ENCODE peak calls at places on chromosomes 7 and 10, in eight cellular contexts. J is AG04450, H is osteocyte, L is left lung, X is fibroblast of the aortic adventitia, I is K562, R is fibroblast of mammary gland, U is mammary epithelial cell. C is an unnamed sample.
A peak's percentile ranks its signal among the peaks of the same experiment; 100 is the strongest.

GRCh38 chr10:33263453-33263852 is 71.0 kb downstream of the NRP1 start:
- DNase-seq in L (no peak), U (peak; percentile 59), I (no peak), J (no peak), H (no peak), R (peak; percentile 77), X (peak; percentile 68), C (no peak)

GRCh38 chr10:70890917-70891431 is 2.6 kb upstream of the PCBD1 start:
- DNase-seq in R (peak; percentile 38), J (no peak), I (peak; percentile 64), L (peak; percentile 53), H (no peak), X (peak; percentile 68), U (no peak), C (no peak)

GRCh38 chr7:50690541-50691011 is 92.1 kb downstream of the GRB10 start:
- DNase-seq in L (no peak), I (no peak), U (no peak), J (no peak), R (peak; percentile 36), X (no peak), H (no peak), C (no peak)

GRCh38 chr10:71999360-72000072 is 35.3 kb downstream of the CHST3 start:
- DNase-seq in U (no peak), L (no peak), R (peak; percentile 61), I (peak; percentile 41), J (no peak), X (peak; percentile 83), H (peak; percentile 92), C (no peak)

GRCh38 chr10:10794056-10794455 is 223.6 kb upstream of the CELF2 start:
- DNase-seq in U (peak; percentile 86), I (no peak), H (no peak), R (no peak), L (no peak), J (no peak), X (no peak), C (no peak)

GRCh38 chr10:96446966-96447596 is 66.6 kb downstream of the TLL2 start:
- DNase-seq in H (peak; percentile 51), R (no peak), I (no peak), U (no peak), L (no peak), X (no peak), J (no peak), C (no peak)

GRCh38 chr7:30285067-30285530 is 702 bp downstream of the ZNRF2 start:
- DNase-seq in L (peak; percentile 89), R (peak; percentile 23), I (no peak), H (no peak), J (no peak), X (no peak), U (no peak), C (no peak)

GRCh38 chr7:116528008-116528789 is 3.4 kb downstream of the CAV1 start:
- DNase-seq in I (no peak), U (peak; percentile 79), R (peak; percentile 99), X (peak; percentile 97), J (peak; percentile 84), L (no peak), H (peak; percentile 86), C (no peak)

GRCh38 chr10:17386616-17387075 is 67.7 kb downstream of the ST8SIA6 start:
- DNase-seq in J (no peak), H (no peak), L (no peak), R (peak; percentile 3), X (peak; percentile 89), I (peak; percentile 91), U (no peak), C (no peak)

GRCh38 chr10:99779335-99779734 is 3.1 kb upstream of the ABCC2 start:
- DNase-seq in J (no peak), X (peak; percentile 87), U (peak; percentile 51), R (peak; percentile 80), H (no peak), I (no peak), L (no peak), C (no peak)

GRCh38 chr10:3397231-3397630 is 224.6 kb upstream of the PITRM1 start:
- DNase-seq in L (no peak), H (no peak), I (no peak), R (peak; percentile 20), X (no peak), J (no peak), U (no peak), C (no peak)

GRCh38 chr7:26198781-26199169 is 1.8 kb downstream of the HNRNPA2B1 start:
- DNase-seq in R (no peak), H (no peak), X (no peak), J (no peak), I (no peak), L (no peak), U (no peak), C (no peak)

GRCh38 chr7:26199301-26200112 is 1.0 kb downstream of the HNRNPA2B1 start:
- DNase-seq in X (peak; percentile 50), H (no peak), J (no peak), I (peak; percentile 83), R (peak; percentile 35), U (no peak), L (peak; percentile 87), C (peak; percentile 60)

GRCh38 chr7:26197153-26198115 is 3.1 kb downstream of the HNRNPA2B1 start:
- DNase-seq in R (no peak), J (no peak), L (no peak), U (no peak), I (peak; percentile 21), H (no peak), X (no peak), C (no peak)

GRCh38 chr7:26200113-26200443 is 468 bp downstream of the HNRNPA2B1 start:
- DNase-seq in R (peak; percentile 36), L (peak; percentile 89), H (peak; percentile 89), J (no peak), X (no peak), U (peak; percentile 46), I (peak; percentile 77), C (peak; percentile 59)

DNA sequence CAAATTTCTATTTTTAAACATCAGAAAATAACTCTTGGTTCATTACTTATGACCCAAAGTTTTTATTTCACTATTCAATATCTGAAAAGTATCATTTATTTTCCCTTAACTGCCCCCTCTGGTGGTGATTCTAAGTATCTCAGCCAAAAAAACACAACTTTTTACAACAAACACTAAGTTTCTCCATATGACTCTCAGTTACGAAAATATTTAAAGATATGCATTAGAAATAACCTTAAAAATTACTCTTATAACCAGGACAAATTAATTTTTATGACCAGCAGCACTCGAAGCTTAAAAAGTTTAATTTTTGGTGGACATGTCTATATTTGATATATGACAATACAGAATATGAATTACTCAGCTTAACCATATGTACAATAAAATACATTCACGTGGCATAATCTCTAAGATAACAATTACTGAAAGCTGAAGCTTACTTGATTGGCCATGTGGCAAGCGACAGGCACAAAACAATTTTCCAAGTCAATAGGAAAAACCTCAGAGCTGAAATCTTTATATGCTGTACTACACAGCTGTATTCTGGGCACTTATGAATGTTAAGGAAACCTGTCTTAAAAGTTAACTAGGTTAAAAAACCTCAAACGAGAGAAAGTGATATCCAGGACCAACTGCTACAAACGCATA is 2.3 kb downstream of the HNRNPA2B1 start:
- DNase-seq in U (no peak), J (no peak), L (no peak), H (no peak), X (peak; percentile 63), I (peak; percentile 47), R (peak; percentile 43), C (no peak)
- TF ChIP-seq CTCF in U (peak; percentile 65), J (peak; percentile 61), L (peak; percentile 67), H (peak; percentile 74), X (peak; percentile 65), I (peak; percentile 61), R (peak; percentile 64), C (peak; percentile 99)

GRCh38 chr10:130611239-130611638 is 475.0 kb downstream of the GLRX3 start:
- DNase-seq in U (no peak), I (no peak), J (no peak), L (no peak), R (no peak), H (no peak), X (no peak), C (no peak)

GRCh38 chr10:130618636-130619035 is 482.4 kb downstream of the GLRX3 start:
- DNase-seq in H (no peak), I (no peak), J (no peak), X (no peak), U (no peak), R (no peak), L (no peak), C (no peak)

GRCh38 chr10:130621231-130621775 is 485.1 kb downstream of the GLRX3 start:
- DNase-seq in U (no peak), R (no peak), I (no peak), H (no peak), X (no peak), L (no peak), J (no peak), C (no peak)

GRCh38 chr10:130615463-130615862 is 479.3 kb downstream of the GLRX3 start:
- DNase-seq in L (no peak), H (no peak), R (no peak), U (no peak), I (no peak), X (no peak), J (no peak), C (no peak)
- TF ChIP-seq CTCF in L (no peak), H (no peak), R (no peak), U (peak; percentile 7), I (no peak), X (no peak), J (no peak), C (no peak)

GRCh38 chr7:129635300-129636029 is 23.9 kb downstream of the NRF1 start:
- DNase-seq in R (peak; percentile 79), X (peak; percentile 83), J (peak; percentile 54), H (no peak), U (peak; percentile 62), L (no peak), I (peak; percentile 83), C (peak; percentile 61)
- TF ChIP-seq CTCF in R (peak; percentile 97), X (peak; percentile 95), J (peak; percentile 97), H (peak; percentile 86), U (peak; percentile 93), L (peak; percentile 65), I (peak; percentile 99), C (peak; percentile 83)

GRCh38 chr10:1138529-1138928 is 82.3 kb downstream of the WDR37 start:
- DNase-seq in R (no peak), J (no peak), I (no peak), U (no peak), X (no peak), L (no peak), H (no peak), C (no peak)

GRCh38 chr10:1141701-1142100 is 85.5 kb downstream of the WDR37 start:
- DNase-seq in U (no peak), H (peak; percentile 64), L (no peak), X (no peak), J (no peak), I (no peak), R (no peak), C (no peak)

GRCh38 chr10:1141261-1141660 is 85.1 kb downstream of the WDR37 start:
- DNase-seq in U (no peak), L (no peak), H (peak; percentile 56), X (no peak), J (no peak), R (no peak), I (no peak), C (no peak)

GRCh38 chr10:1137499-1138163 is 81.4 kb downstream of the WDR37 start:
- DNase-seq in X (no peak), I (no peak), R (no peak), U (no peak), L (no peak), H (peak; percentile 64), J (no peak), C (no peak)

DNA sequence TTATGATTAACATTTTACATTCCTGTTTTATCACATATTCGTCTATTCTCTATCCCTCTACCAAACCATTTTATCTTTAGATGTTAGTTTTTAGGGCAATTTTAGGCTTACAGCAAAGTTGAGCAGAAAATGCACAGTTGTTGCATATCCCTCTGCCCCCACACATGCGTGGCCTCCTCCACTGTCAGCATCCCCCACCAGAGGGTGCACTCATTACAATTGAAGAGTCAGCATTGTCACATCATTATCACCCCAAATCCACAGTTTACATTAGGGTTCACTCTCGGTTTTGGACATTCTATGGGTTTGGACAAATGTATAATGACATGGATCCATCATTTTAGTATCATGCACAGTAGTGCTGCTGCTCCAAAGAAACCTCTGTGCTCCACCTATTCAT is 86.4 kb downstream of the WDR37 start:
- DNase-seq in X (no peak), U (peak; percentile 2), I (no peak), H (peak; percentile 48), L (no peak), R (no peak), J (no peak), C (no peak)
- TF ChIP-seq CTCF in X (no peak), U (peak; percentile 34), I (peak; percentile 36), H (peak; percentile 37), L (no peak), R (peak; percentile 28), J (no peak), C (no peak)

C was measured in CD14-positive monocyte.